ENCODE peak calls at places on chromosome 4, in seven cellular contexts. D is spleen; V is HAP-1; S is Caco-2; W is suprapubic skin; C is CD8-positive, alpha-beta memory T cell; H is hepatocyte. A is an unnamed sample.

GRCh38 chr4:56410247-56410646 is 23.0 kb upstream of the AASDH start:
- DNase-seq in W (no peak), S (peak; percentile 52), D (no peak), C (no peak), V (peak; percentile 71), H (peak; percentile 92), A (no peak)

GRCh38 chr4:76896731-76897521 is 1.0 kb downstream of the SOWAHB start:
- DNase-seq in D (no peak), V (peak; percentile 52), C (peak; percentile 44), H (peak; percentile 80), W (no peak), S (no peak), A (no peak)

GRCh38 chr4:165361804-165362203 is 17.0 kb upstream of the CPE start:
- DNase-seq in W (no peak), C (no peak), S (no peak), H (no peak), D (no peak), V (no peak), A (no peak)

GRCh38 chr4:106717094-106717493 is 319.0 kb downstream of the DKK2 start:
- DNase-seq in S (no peak), H (no peak), V (no peak), C (no peak), D (no peak), W (no peak), A (no peak)

GRCh38 chr4:24771241-24771640 is 24.1 kb upstream of the SOD3 start:
- DNase-seq in C (no peak), D (no peak), W (no peak), H (no peak), V (no peak), S (no peak), A (no peak)

GRCh38 chr4:151744614-151745013 is 16.2 kb downstream of the GATB start:
- DNase-seq in H (peak; percentile 63), D (no peak), W (no peak), S (no peak), V (no peak), C (no peak), A (no peak)

GRCh38 chr4:39616651-39617050 is 22.0 kb downstream of the SMIM14 start:
- DNase-seq in W (no peak), D (no peak), C (no peak), H (no peak), S (no peak), V (no peak), A (no peak)

GRCh38 chr4:167897116-167897515 is 195.2 kb upstream of the ANXA10 start:
- DNase-seq in W (no peak), V (peak; percentile 59), S (peak; percentile 89), D (no peak), H (peak; percentile 31), C (no peak), A (peak; percentile 41)

GRCh38 chr4:26802790-26803189 is 57.9 kb upstream of the STIM2 start:
- DNase-seq in W (no peak), C (no peak), V (no peak), H (no peak), S (no peak), D (no peak), A (no peak)

GRCh38 chr4:173436149-173436579 is 37.2 kb upstream of the SCRG1 start:
- DNase-seq in D (no peak), V (no peak), H (peak; percentile 28), C (no peak), S (no peak), W (no peak), A (no peak)

GRCh38 chr4:152246659-152247058 is 289.2 kb downstream of the FBXW7 start:
- DNase-seq in H (no peak), D (no peak), W (no peak), C (peak; percentile 34), V (no peak), S (no peak), A (no peak)

GRCh38 chr4:103754844-103755243 is 35.1 kb upstream of the TACR3 start:
- DNase-seq in H (peak; percentile 5), S (no peak), D (no peak), V (no peak), C (no peak), W (no peak), A (no peak)

GRCh38 chr4:122003335-122003734 is 51.5 kb upstream of the TRPC3 start:
- DNase-seq in D (no peak), S (peak; percentile 87), V (peak; percentile 71), H (peak; percentile 59), C (peak; percentile 5), W (no peak), A (peak; percentile 58)

GRCh38 chr4:158809611-158810486 is 41.0 kb downstream of the FNIP2 start:
- DNase-seq in S (peak; percentile 52), W (no peak), V (peak; percentile 34), H (peak; percentile 68), D (no peak), C (peak; percentile 41), A (no peak)

GRCh38 chr4:10664408-10664807 is 20.2 kb downstream of the CLNK start:
- DNase-seq in W (no peak), S (no peak), H (peak; percentile 28), V (no peak), D (no peak), C (no peak), A (no peak)

GRCh38 chr4:48315728-48316630 is 25.4 kb upstream of the SLAIN2 start:
- DNase-seq in C (peak; percentile 33), W (no peak), D (no peak), H (peak; percentile 55), S (no peak), V (peak; percentile 58), A (no peak)

GRCh38 chr4:4858527-4858926 is 938 bp upstream of the MSX1 start:
- DNase-seq in C (no peak), S (no peak), V (no peak), H (no peak), D (no peak), W (no peak), A (no peak)
- H3K4me1 ChIP-seq in C (peaks cover 9% of the 10 kb centered on the region), S (peaks cover 7% of the 10 kb centered on the region), V (peaks cover 2% of the 10 kb centered on the region), H (peaks cover 17% of the 10 kb centered on the region), D (peaks cover 9% of the 10 kb centered on the region), W (peaks cover 70% of the 10 kb centered on the region), A (no peaks in the 10 kb centered on the region)

GRCh38 chr4:7199771-7200441 is 7.6 kb downstream of the SORCS2 start:
- DNase-seq in C (no peak), W (no peak), H (no peak), V (no peak), D (no peak), S (no peak), A (no peak)
- H3K4me1 ChIP-seq in C (no peaks in the 10 kb centered on the region), W (peaks cover 21% of the 10 kb centered on the region), H (no peaks in the 10 kb centered on the region), V (peaks cover 14% of the 10 kb centered on the region), D (no peaks in the 10 kb centered on the region), S (no peaks in the 10 kb centered on the region), A (peaks cover 3% of the 10 kb centered on the region)

GRCh38 chr4:58590714-58591113 is 1480.5 kb upstream of the IGFBP7 start:
- DNase-seq in D (no peak), V (no peak), H (peak; percentile 47), C (no peak), W (no peak), S (no peak), A (no peak)
- H3K4me1 ChIP-seq in D (no peaks in the 10 kb centered on the region), V (no peaks in the 10 kb centered on the region), H (no peaks in the 10 kb centered on the region), C (no peaks in the 10 kb centered on the region), W (no peaks in the 10 kb centered on the region), S (no peaks in the 10 kb centered on the region), A (no peaks in the 10 kb centered on the region)

DNA sequence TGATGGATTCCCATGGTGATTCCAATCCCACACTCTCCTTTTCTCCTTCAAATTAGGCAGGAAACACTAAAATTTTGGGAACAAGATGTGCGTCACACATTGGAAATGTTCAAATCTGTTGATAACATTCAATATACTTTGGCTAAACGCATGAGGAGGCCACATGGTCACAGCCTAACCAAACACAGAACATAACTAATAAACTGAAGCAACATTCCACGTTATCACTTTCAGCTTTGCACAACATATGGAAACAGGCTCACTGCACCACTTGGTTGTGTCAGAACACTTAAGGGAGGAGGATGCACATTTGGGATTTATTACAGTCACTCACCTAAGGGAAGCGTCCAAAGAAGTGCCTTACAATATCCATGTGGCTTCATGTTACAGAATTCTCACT is 4.7 kb downstream of the SH3RF1 start:
- DNase-seq in W (no peak), S (no peak), C (no peak), H (no peak), V (no peak), D (no peak), A (no peak)
- H3K4me1 ChIP-seq in W (peaks cover 38% of the 10 kb centered on the region), S (peaks cover 30% of the 10 kb centered on the region), C (peaks cover 5% of the 10 kb centered on the region), H (peaks cover 19% of the 10 kb centered on the region), V (peaks cover 25% of the 10 kb centered on the region), D (peaks cover 11% of the 10 kb centered on the region), A (peaks cover 4% of the 10 kb centered on the region)

GRCh38 chr4:98661356-98662054 is 3.1 kb upstream of the TSPAN5 start:
- DNase-seq in C (no peak), V (no peak), W (no peak), H (peak; percentile 55), S (peak; percentile 60), D (no peak), A (no peak)
- H3K4me1 ChIP-seq in C (peaks cover 55% of the 10 kb centered on the region), V (peaks cover 5% of the 10 kb centered on the region), W (peaks cover 48% of the 10 kb centered on the region), H (peaks cover 17% of the 10 kb centered on the region), S (peaks cover 40% of the 10 kb centered on the region), D (peaks cover 35% of the 10 kb centered on the region), A (peaks cover 4% of the 10 kb centered on the region)

DNA sequence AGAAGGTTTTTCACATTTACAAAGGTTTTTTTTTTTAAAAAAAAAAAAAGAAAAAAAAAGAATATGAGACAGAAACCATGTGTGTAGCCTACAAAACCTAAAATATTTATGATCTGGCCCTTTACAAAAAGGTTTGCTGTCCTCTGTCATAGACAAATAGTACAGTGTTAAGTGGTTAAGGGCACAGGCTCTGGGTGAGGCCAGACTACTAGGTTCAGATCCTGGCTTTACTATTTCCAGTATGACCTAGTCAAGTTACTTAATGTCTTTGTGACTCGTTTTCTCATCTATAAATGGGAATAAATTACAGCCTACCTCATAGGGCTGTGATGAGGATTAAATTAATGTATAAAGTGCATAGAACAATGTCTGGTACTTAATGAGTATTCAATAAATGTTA is 56.5 kb downstream of the GAB1 start:
- DNase-seq in W (no peak), S (no peak), V (no peak), H (no peak), C (no peak), D (no peak), A (no peak)
- H3K4me1 ChIP-seq in W (peaks cover 34% of the 10 kb centered on the region), S (peaks cover 36% of the 10 kb centered on the region), V (peaks cover 5% of the 10 kb centered on the region), H (peaks cover 41% of the 10 kb centered on the region), C (no peaks in the 10 kb centered on the region), D (peaks cover 21% of the 10 kb centered on the region), A (peaks cover 1% of the 10 kb centered on the region)

GRCh38 chr4:17623451-17624001 is 9.1 kb downstream of the MED28 start:
- DNase-seq in D (no peak), C (no peak), V (no peak), W (no peak), S (no peak), H (no peak), A (no peak)
- H3K4me1 ChIP-seq in D (peaks cover 14% of the 10 kb centered on the region), C (peaks cover 11% of the 10 kb centered on the region), V (no peaks in the 10 kb centered on the region), W (peaks cover 10% of the 10 kb centered on the region), S (no peaks in the 10 kb centered on the region), H (no peaks in the 10 kb centered on the region), A (no peaks in the 10 kb centered on the region)

A was measured in iPS DF 6.9.